ENCODE peak calls at places on chromosomes 16 and 17, in eight cellular contexts. P is HL-60, U is esophagus muscularis mucosa, D is dorsolateral prefrontal cortex, X is psoas muscle, K is ovary, L is adrenal gland, Q is cardiac muscle cell. Y is an unnamed sample.

GRCh38 chr16:58102665-58103427 is 26.3 kb downstream of the CFAP20 start:
- DNase-seq in X (no peak), L (no peak), D (no peak), Q (no peak), K (no peak), P (no peak), U (no peak), Y (no peak)

GRCh38 chr16:31181102-31181830 is 1.3 kb downstream of the FUS start:
- DNase-seq in X (peak), L (peak), K (peak), U (no peak), D (no peak), P (peak), Q (peak), Y (no peak)

GRCh38 chr17:9028632-9029570 is 7.6 kb downstream of the NTN1 start:
- DNase-seq in U (no peak), X (no peak), D (no peak), L (no peak), Q (no peak), K (no peak), P (no peak), Y (no peak)

GRCh38 chr17:11823862-11824261 is 173.4 kb downstream of the ZNF18 start:
- DNase-seq in U (peak), D (no peak), L (no peak), K (no peak), P (no peak), X (peak), Q (no peak), Y (no peak)

GRCh38 chr17:49926886-49927285 is 42.1 kb upstream of the DLX4 start:
- DNase-seq in L (peak), Q (peak), K (peak), P (no peak), U (no peak), X (peak), D (no peak), Y (no peak)

GRCh38 chr16:29896841-29897240 is 2.5 kb downstream of the SEZ6L2 start:
- DNase-seq in K (no peak), P (no peak), X (peak), U (no peak), L (no peak), D (no peak), Q (no peak), Y (no peak)

GRCh38 chr17:21089145-21089544 is 37.6 kb upstream of the DHRS7B start:
- DNase-seq in U (no peak), K (no peak), Q (no peak), L (no peak), P (no peak), D (no peak), X (no peak), Y (no peak)

GRCh38 chr16:30482366-30482765 is 9.8 kb downstream of the ITGAL start:
- DNase-seq in D (no peak), Q (no peak), K (no peak), U (no peak), P (no peak), L (no peak), X (no peak), Y (no peak)

GRCh38 chr16:29316673-29317237 is 89.8 kb downstream of the NPIPB11 start:
- DNase-seq in D (no peak), X (no peak), L (no peak), P (no peak), Q (no peak), K (peak), U (no peak), Y (no peak)

DNA sequence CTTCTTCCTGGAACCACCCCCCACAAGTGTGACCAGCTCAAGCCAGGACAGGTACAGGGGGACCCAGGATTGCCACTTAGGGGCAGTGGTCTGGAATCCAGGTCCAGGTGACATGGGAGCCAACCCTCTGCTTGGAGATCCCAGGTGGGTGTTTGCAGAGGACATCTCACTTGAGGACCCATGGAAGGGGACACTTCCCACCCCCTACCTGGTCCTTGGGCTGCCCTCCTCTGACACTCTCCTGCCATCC is 145.5 kb downstream of the SEC14L1 start:
- DNase-seq in D (no peak), Q (no peak), L (no peak), P (no peak), U (no peak), K (no peak), X (no peak), Y (no peak)
- H3K27ac ChIP-seq in D (no peak), Q (no peak), L (peak), P (no peak), U (peak), K (no peak), X (peak), Y (no peak)

GRCh38 chr17:28718317-28718672 is 627 bp upstream of the RAB34 start:
- DNase-seq in K (no peak), L (no peak), X (no peak), P (no peak), Q (peak), U (no peak), D (no peak), Y (no peak)

GRCh38 chr17:28715217-28715616 is 2.5 kb downstream of the RAB34 start:
- DNase-seq in D (no peak), Q (no peak), K (no peak), X (no peak), P (no peak), U (no peak), L (no peak), Y (no peak)

GRCh38 chr17:28716740-28717577 is 709 bp downstream of the RAB34 start:
- DNase-seq in K (peak), X (peak), P (no peak), L (peak), U (no peak), D (no peak), Q (peak), Y (no peak)

GRCh38 chr17:28718990-28719433 is 773 bp upstream of the RPL23A start:
- DNase-seq in L (no peak), K (no peak), Q (no peak), X (no peak), D (no peak), P (no peak), U (no peak), Y (no peak)

DNA sequence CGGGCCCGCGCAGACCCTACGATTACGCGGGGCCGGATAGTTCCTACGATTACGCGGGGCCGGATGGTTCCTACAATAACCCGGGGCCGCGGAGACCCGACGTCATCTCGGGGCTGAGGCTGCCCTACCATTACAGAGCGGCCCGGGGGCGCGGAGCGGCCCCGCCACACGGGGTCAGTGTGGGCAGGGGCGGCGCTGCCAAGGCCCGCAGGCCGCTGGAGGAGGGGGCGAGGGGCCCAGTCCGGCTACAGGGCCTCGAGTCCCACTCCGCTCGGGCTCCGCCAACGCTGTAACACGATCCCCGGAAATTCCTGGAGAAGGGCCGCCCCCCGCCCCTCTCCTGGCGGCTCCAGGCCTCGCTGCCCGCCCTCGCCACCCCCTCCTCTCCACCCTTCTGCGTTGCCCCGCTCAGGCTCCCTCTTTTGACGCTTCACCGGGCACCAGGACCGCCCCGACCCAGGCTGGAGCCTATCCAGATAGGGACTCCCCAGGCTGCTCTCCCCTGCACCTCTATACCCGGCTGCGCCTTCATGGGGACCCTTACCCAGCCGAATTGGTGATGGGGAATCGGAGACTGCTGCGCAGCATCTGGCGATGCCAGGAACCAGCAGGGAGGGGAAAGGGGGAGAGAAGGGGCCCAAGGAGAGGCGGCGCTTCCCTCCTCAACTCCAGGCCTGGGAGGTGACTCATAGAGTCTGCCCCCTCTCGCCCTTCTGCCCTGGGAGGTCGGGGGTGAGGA is at the start of gene RAB34:
- DNase-seq in P (no peak), Q (peak), U (peak), K (peak), L (peak), X (peak), D (no peak), Y (no peak)
- TF ChIP-seq CTCF in P (no peak), Q (peak), U (peak), K (no peak), L (no peak), X (peak), D (no peak), Y (no peak)

GRCh38 chr17:78661092-78661770 is 84.0 kb upstream of the DNAH17 start:
- DNase-seq in Q (no peak), X (no peak), L (no peak), U (no peak), D (peak), K (peak), P (no peak), Y (no peak)
- H3K27ac ChIP-seq in Q (no peak), X (no peak), L (no peak), U (no peak), D (no peak), K (no peak), P (no peak), Y (no peak)

GRCh38 chr17:47941246-47941997 is at the start of gene PNPO:
- DNase-seq in X (peak), K (peak), U (peak), D (peak), Q (peak), L (peak), P (peak), Y (peak)
- TF ChIP-seq CTCF in X (no peak), K (no peak), U (no peak), D (peak), Q (no peak), L (peak), P (no peak), Y (no peak)